ENCODE peak calls at places on chromosome 3, in five cellular contexts. Z is H1, K is nephron progenitor cell, P is mesothelial cell of epicardium, I is neural crest cell. Y is an unnamed sample.

GRCh38 chr3:23601020-23601822 is 204.5 kb upstream of the UBE2E1 start:
- DNase-seq in Z (no peak), K (no peak), P (no peak), I (no peak), Y (no peak)

GRCh38 chr3:149575213-149575961 is 82.4 kb downstream of the WWTR1 start:
- DNase-seq in Z (no peak), K (no peak), P (no peak), I (no peak), Y (peak; percentile 68)

GRCh38 chr3:52221563-52222318 is 3.7 kb downstream of the TLR9 start:
- DNase-seq in Z (peak; percentile 44), K (no peak), P (no peak), I (no peak), Y (peak; percentile 69)

GRCh38 chr3:123039178-123039577 is 11.6 kb upstream of the SEMA5B start:
- DNase-seq in Z (no peak), K (no peak), P (no peak), I (no peak), Y (no peak)

GRCh38 chr3:55272031-55272645 is 215.0 kb downstream of the WNT5A start:
- DNase-seq in Z (no peak), K (no peak), P (no peak), I (no peak), Y (peak; percentile 5)

GRCh38 chr3:148998297-148998696 is 7.0 kb downstream of the GYG1 start:
- DNase-seq in Z (no peak), K (no peak), P (no peak), I (no peak), Y (no peak)

GRCh38 chr3:128727996-128728395 is 2.0 kb downstream of the RAB7A start:
- DNase-seq in Z (no peak), K (no peak), P (no peak), I (no peak), Y (peak; percentile 85)

GRCh38 chr3:70805044-70805732 is 492.8 kb upstream of the MDFIC2 start:
- DNase-seq in Z (no peak), K (no peak), P (no peak), I (no peak), Y (no peak)

GRCh38 chr3:71444028-71444860 is 139.3 kb downstream of the FOXP1 start:
- DNase-seq in Z (no peak), K (no peak), P (no peak), I (no peak), Y (peak; percentile 76)

GRCh38 chr3:112338021-112338726 is 5.2 kb downstream of the CD200 start:
- DNase-seq in Z (no peak), K (no peak), P (no peak), I (no peak), Y (no peak)

GRCh38 chr3:17905996-17906395 is 163.6 kb upstream of the TBC1D5 start:
- DNase-seq in Z (no peak), K (no peak), P (no peak), I (no peak), Y (no peak)

GRCh38 chr3:13362551-13362950 is 57.6 kb downstream of the NUP210 start:
- DNase-seq in Z (no peak), K (no peak), P (no peak), I (no peak), Y (no peak)

GRCh38 chr3:106534206-106534605 is 665.4 kb upstream of the CBLB start:
- DNase-seq in Z (no peak), K (no peak), P (no peak), I (no peak), Y (no peak)

GRCh38 chr3:69342074-69342473 is 43.8 kb downstream of the FRMD4B start:
- DNase-seq in Z (no peak), K (no peak), P (no peak), I (no peak), Y (no peak)

DNA sequence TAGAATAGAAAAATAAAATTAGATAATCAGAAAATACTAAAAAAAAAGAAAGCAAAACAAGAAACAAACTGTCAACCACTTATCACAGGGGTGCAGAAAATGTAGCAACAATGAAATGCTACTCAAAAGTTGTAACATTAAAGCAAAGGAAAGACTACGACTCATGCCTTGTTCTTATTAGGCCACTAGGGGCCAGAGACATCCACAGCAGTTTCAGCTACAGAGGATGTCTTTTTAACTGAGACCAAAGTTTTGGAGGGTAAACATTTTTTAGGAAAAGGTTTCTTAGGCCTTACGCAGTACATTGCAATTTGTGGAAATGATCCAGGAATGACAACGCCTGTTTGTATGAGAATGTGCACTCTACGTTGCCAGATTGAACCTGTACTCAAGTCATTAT is 15.4 kb upstream of the CADM2 start:
- DNase-seq in Z (no peak), K (no peak), P (no peak), I (no peak), Y (no peak)
- TF ChIP-seq CTCF in Z (no peak), K (peak; percentile 44), P (no peak), I (peak; percentile 58), Y (no peak)

GRCh38 chr3:160133757-160134156 is 91.5 kb upstream of the C3orf80 start:
- DNase-seq in Z (peak; percentile 47), K (no peak), P (no peak), I (no peak), Y (peak; percentile 38)
- TF ChIP-seq CTCF in Z (peak; percentile 68), K (no peak), P (no peak), I (no peak), Y (peak; percentile 34)

DNA sequence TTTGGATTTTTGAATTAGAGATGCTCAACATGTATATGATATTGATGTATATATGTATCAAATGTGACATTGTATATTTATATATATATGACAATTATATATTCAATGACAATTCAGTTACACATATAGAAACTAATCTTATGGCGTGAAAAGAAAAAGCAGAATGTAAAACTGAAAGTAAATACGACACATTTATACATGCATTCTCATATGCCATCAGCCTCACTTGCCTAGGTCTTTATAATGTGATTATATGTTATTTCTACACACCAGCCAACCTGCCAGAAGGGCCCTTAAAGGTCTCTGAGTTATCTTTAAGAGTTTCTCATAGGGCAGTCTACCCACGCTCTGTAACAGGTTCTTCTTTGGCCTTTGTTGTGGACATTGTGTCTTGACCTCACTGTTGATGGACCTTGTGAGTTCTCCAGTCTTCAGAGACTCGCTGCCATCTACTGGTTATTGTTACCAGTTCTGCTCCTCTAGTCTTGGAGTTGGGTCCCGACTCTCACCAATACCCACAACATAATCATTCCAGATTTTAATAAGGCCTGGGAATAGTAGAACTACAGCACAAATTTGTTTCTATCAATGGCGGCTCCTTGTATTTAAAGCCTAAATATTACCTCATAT is 371.5 kb upstream of the GOLIM4 start:
- DNase-seq in Z (no peak), K (no peak), P (no peak), I (no peak), Y (no peak)
- TF ChIP-seq CTCF in Z (peak; percentile 8), K (peak; percentile 22), P (no peak), I (peak; percentile 61), Y (peak; percentile 24)

GRCh38 chr3:38657369-38657768 is 7.9 kb upstream of the SCN5A start:
- DNase-seq in Z (no peak), K (no peak), P (no peak), I (no peak), Y (peak; percentile 48)

GRCh38 chr3:38658886-38659285 is 9.4 kb upstream of the SCN5A start:
- DNase-seq in Z (peak; percentile 49), K (no peak), P (no peak), I (no peak), Y (no peak)

DNA sequence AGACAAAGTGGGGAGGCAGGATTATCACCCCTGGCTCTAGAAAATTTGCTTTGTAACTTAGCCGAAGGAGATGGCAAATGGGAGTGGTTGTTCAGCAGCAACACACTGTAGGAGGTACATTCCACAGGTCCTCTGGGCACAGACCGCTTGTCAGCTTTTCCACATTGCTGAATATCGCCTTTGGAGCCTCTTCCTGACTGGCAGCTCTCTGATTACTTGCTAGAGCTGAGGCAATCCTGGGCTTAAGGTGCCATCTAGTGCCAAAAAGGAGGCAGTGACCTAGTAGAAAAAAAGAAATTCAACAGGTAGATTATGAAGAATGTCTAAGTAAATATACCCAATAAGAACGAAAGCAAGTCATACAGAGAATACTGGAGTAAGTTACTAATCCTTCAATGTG is 13.1 kb upstream of the SCN5A start:
- DNase-seq in Z (no peak), K (no peak), P (no peak), I (no peak), Y (peak; percentile 44)
- TF ChIP-seq CTCF in Z (peak; percentile 4), K (peak; percentile 34), P (no peak), I (peak; percentile 70), Y (peak; percentile 45)